ENCODE peak calls at places on chromosomes 3 and 15, in seven cellular contexts. N is breast epithelium, L is SK-N-SH, X is GM12878, A is stomach, P is Panc1, J is spleen. T is an unnamed sample. For H3K9me3, the result is how much of the 10 kb centered on the place peaks cover.

GRCh38 chr3:9746330-9746729 is 3.4 kb upstream of the OGG1 start:
- DNase-seq in N (no peak), J (no peak), L (no peak), P (no peak), A (no peak), X (no peak), T (no peak)

GRCh38 chr3:112092439-112093179 is 6.4 kb downstream of the C3orf52 start:
- DNase-seq in N (no peak), A (no peak), X (no peak), J (no peak), P (no peak), L (no peak), T (peak)

GRCh38 chr3:50428007-50428633 is 68.8 kb upstream of the TMEM115 start:
- DNase-seq in X (no peak), P (no peak), N (no peak), J (no peak), A (no peak), L (peak), T (no peak)

GRCh38 chr15:70799667-70800450 is 36.5 kb upstream of the UACA start:
- DNase-seq in X (no peak), J (no peak), L (no peak), A (peak), P (no peak), N (peak), T (no peak)

GRCh38 chr15:88804257-88804656 is 1.0 kb downstream of the ACAN start:
- DNase-seq in A (no peak), J (no peak), L (no peak), P (no peak), N (no peak), X (no peak), T (no peak)

GRCh38 chr3:2589336-2589969 is 490.8 kb downstream of the CNTN4 start:
- DNase-seq in N (no peak), J (no peak), X (no peak), A (no peak), L (no peak), P (no peak), T (no peak)

GRCh38 chr3:99659032-99659431 is 20.6 kb downstream of the COL8A1 start:
- DNase-seq in A (no peak), P (no peak), N (no peak), L (no peak), X (no peak), J (no peak), T (no peak)

GRCh38 chr15:64928626-64929220 is 17.0 kb downstream of the ANKDD1A start:
- DNase-seq in X (no peak), N (no peak), L (peak), A (no peak), P (no peak), J (no peak), T (no peak)

GRCh38 chr15:52493968-52494367 is 34.7 kb downstream of the MYO5A start:
- DNase-seq in A (no peak), X (no peak), J (no peak), L (no peak), N (no peak), P (no peak), T (no peak)

GRCh38 chr3:148642616-148643015 is 55.1 kb upstream of the AGTR1 start:
- DNase-seq in P (no peak), A (no peak), L (no peak), J (no peak), N (no peak), X (no peak), T (no peak)

GRCh38 chr3:57746156-57747125 is 9.7 kb upstream of the SLMAP start:
- DNase-seq in J (no peak), N (no peak), A (no peak), L (no peak), X (no peak), P (no peak), T (no peak)

GRCh38 chr3:147656023-147656422 is 246.9 kb downstream of the ZIC1 start:
- DNase-seq in A (no peak), J (no peak), L (no peak), X (no peak), P (no peak), N (no peak), T (no peak)

GRCh38 chr15:35329521-35329921 is 216.4 kb downstream of the DPH6 start:
- DNase-seq in X (no peak), L (no peak), P (no peak), J (no peak), A (no peak), N (no peak), T (no peak)

GRCh38 chr15:45116482-45117326 is 2.6 kb downstream of the DUOXA2 start:
- DNase-seq in L (no peak), X (no peak), N (no peak), P (no peak), A (no peak), J (peak), T (no peak)

GRCh38 chr15:74218172-74218885 is 15.7 kb upstream of the STRA6 start:
- DNase-seq in L (no peak), X (no peak), J (no peak), N (no peak), A (no peak), P (no peak), T (no peak)

GRCh38 chr3:24199775-24200247 is 254.7 kb downstream of the NR1D2 start:
- DNase-seq in A (no peak), N (no peak), P (no peak), J (no peak), L (peak), X (no peak), T (no peak)

GRCh38 chr15:42057744-42058646 is 36.4 kb downstream of the PLA2G4D start:
- DNase-seq in X (no peak), A (no peak), L (no peak), P (no peak), J (no peak), N (peak), T (no peak)

GRCh38 chr15:95032181-95032580 is 800.8 kb downstream of the MCTP2 start:
- DNase-seq in X (no peak), J (no peak), N (no peak), L (no peak), A (no peak), P (no peak), T (no peak)

GRCh38 chr3:28743843-28744242 is 395.2 kb upstream of the AZI2 start:
- DNase-seq in L (no peak), J (no peak), X (no peak), P (no peak), N (peak), A (peak), T (no peak)

GRCh38 chr3:29186982-29187718 is 93.7 kb upstream of the RBMS3 start:
- DNase-seq in J (no peak), N (no peak), A (no peak), L (no peak), X (no peak), P (peak), T (no peak)

GRCh38 chr3:23915537-23916108 is 1.2 kb downstream of the NKIRAS1 start:
- DNase-seq in L (peak), A (no peak), N (no peak), J (no peak), P (no peak), X (no peak), T (no peak)

GRCh38 chr3:141279074-141279945 is 47.7 kb downstream of the PXYLP1 start:
- DNase-seq in N (peak), P (no peak), A (no peak), J (no peak), L (peak), X (no peak), T (no peak)

GRCh38 chr3:149120051-149120972 is 9.1 kb upstream of the HPS3 start:
- DNase-seq in X (peak), J (no peak), L (peak), A (no peak), P (peak), N (no peak), T (no peak)

GRCh38 chr15:34203936-34204335 is 6.0 kb downstream of the KATNBL1 start:
- DNase-seq in L (no peak), J (no peak), P (no peak), N (no peak), A (no peak), X (no peak), T (no peak)

GRCh38 chr3:114380233-114380645 is 86.4 kb downstream of the TIGIT start:
- DNase-seq in P (no peak), A (peak), L (no peak), J (no peak), N (peak), X (no peak), T (peak)

GRCh38 chr3:48435774-48436476 is 4.0 kb downstream of the CCDC51 start:
- DNase-seq in L (peak), A (peak), J (peak), X (peak), P (peak), N (peak), T (peak)

GRCh38 chr3:31878231-31878838 is 102.7 kb downstream of the OSBPL10 start:
- DNase-seq in A (no peak), P (no peak), X (no peak), J (no peak), L (no peak), N (no peak), T (no peak)

GRCh38 chr3:151925876-151926275 is 52.4 kb downstream of the SUCNR1 start:
- DNase-seq in P (no peak), X (no peak), N (no peak), J (no peak), L (no peak), A (no peak), T (no peak)

GRCh38 chr3:47009225-47010049 is 30.0 kb downstream of the NBEAL2 start:
- DNase-seq in N (peak), L (peak), X (peak), J (peak), A (peak), P (no peak), T (peak)

GRCh38 chr3:133937061-133937686 is 41.5 kb upstream of the RAB6B start:
- DNase-seq in J (peak), A (peak), N (peak), P (no peak), X (no peak), L (no peak), T (no peak)

GRCh38 chr3:133014325-133014724 is 23.9 kb upstream of the TMEM108 start:
- DNase-seq in A (no peak), X (no peak), N (no peak), J (no peak), L (no peak), P (no peak), T (no peak)

GRCh38 chr15:99485992-99486370 is 79.8 kb upstream of the MEF2A start:
- DNase-seq in N (no peak), X (no peak), P (no peak), J (no peak), L (no peak), A (no peak), T (no peak)

GRCh38 chr15:60614862-60615771 is 136.2 kb upstream of the ICE2 start:
- DNase-seq in P (no peak), A (no peak), X (no peak), J (no peak), N (no peak), L (no peak), T (peak)
- TF ChIP-seq POLR2AphosphoS5 in P (no peak), A (no peak), X (no peak), J (no peak), N (no peak), L (no peak), T (no peak)

DNA sequence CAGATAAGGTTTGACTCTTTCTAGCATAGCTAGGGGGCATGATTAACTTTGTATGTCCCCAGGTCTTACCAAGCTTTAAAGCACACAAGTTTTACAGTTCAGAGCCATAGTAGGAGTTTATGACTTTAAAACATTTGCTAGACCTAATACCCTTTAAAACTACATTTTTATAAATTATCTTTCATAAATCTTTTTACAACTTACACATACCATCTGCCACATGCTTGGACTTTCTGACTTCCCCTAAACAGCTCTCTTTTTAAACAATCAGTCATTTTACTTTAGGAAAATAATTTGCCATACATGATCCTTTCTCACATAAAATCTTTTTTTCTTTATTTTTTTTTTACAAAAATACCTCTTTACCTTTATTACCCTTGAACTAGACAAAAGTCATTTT is 735.3 kb upstream of the CADM2 start:
- DNase-seq in J (no peak), N (no peak), P (no peak), L (no peak), X (no peak), A (no peak), T (no peak)
- H3K9me3 ChIP-seq in J (under half), N (under half), P (under half), L (under half), X (under half), A (under half), T (under half)

DNA sequence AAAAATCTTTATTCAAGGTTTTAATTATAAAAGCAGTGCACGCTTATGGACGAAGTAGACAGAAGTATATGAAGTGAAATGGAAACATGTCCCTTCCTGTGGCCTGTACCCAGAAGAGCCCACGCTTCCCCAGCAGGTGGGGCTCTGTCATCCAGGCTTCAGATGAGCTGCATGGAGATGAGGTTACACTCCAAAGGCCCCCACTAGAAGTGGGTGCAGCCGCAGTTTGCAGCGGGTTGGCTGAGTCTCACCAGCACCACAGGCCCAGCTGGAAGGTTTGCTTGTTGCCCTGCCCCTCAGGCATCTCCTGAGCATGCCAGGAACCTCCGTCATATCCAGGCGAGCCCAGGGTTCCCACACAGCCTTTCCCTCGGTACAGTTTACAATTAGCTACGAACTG is 33.1 kb downstream of the PRR20G start:
- DNase-seq in N (no peak), A (no peak), L (peak), X (no peak), J (no peak), P (no peak), T (no peak)
- TF ChIP-seq CTCF in N (no peak), A (peak), L (peak), X (peak), J (no peak), P (no peak), T (no peak)

GRCh38 chr15:81155375-81156218 is 21.5 kb downstream of the CFAP161 start:
- DNase-seq in P (peak), A (peak), L (peak), N (peak), J (no peak), X (no peak), T (peak)
- TF ChIP-seq POLR2AphosphoS5 in P (no peak), A (no peak), L (no peak), N (peak), J (no peak), X (no peak), T (no peak)

GRCh38 chr3:138547342-138547975 is 46.6 kb downstream of the CEP70 start:
- DNase-seq in J (no peak), A (no peak), P (no peak), X (no peak), N (no peak), L (no peak), T (no peak)

GRCh38 chr3:138544546-138544945 is 49.5 kb downstream of the CEP70 start:
- DNase-seq in P (no peak), J (no peak), N (no peak), L (no peak), A (no peak), X (no peak), T (no peak)

DNA sequence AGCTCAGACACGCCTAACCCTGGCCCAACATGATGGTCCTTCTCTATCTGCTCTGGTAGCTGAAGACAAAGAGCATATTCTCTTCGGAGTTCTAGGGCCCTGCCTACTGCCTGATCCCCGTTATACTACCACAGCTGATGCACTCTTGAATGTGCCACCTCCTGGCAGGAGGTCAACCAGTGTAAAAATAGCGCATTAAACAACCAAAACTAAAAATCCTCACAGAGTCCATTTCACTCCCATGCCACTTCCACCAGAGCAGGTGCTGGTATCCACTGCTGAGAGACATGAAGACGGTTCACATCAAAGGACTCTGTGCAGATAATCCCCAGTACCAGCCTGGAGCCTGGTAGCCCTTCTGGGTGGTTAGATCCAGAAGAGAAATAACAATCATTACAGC is 44.5 kb downstream of the CEP70 start:
- DNase-seq in J (no peak), P (no peak), L (no peak), N (no peak), X (no peak), A (no peak), T (no peak)
- H3K9me3 ChIP-seq in J (half or more), P (under half), L (under half), N (under half), X (under half), A (under half), T (under half)

DNA sequence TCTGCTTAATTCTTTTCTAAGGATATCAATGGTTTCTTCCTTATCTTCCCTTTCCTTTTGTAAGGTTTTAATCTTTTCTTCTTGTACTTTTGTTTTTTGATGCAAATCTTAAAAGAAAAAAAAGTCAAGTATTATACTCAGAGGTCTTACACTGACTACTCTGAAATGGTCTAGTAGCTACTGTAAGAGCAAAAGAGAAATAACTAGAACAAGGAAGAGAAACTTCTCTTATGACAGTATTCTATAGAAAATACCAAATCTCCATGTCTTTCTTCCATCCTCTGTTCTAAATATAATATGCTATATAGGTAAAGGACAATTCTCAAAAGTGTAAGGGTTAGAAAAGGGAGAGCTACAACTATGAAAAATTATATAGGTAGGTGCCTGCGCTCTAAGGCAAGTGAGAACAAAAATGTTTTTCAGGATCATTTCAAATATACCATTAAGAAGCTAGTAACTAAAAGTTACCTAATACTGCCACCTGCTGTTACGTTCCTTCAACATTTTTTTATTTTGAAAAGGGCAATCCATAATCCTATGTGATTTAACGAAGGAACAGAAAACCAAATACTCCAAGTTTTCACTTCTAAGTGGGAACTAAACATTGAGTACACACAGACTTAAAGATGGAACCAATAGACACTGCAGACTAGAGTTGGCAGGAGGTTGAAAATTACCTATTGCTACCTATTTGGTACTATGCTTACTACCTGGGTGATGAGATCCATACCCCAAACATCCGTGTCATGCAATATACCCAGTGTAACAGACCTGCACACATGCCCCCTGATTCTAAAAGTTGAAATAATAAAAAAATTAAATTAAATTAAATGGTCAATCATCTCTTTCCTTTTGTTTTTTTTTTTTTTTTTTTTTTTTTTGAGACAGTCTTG is 36.7 kb downstream of the CIP2A start:
- DNase-seq in X (no peak), A (no peak), L (peak), J (no peak), N (no peak), P (peak), T (no peak)
- TF ChIP-seq CTCF in X (peak), A (peak), L (peak), J (no peak), N (peak), P (peak), T (peak)